ENCODE peak calls at places on chromosomes 2 and 18, in eight cellular contexts. Q, R, S, Y, P, K, T and U are unnamed samples.

GRCh38 chr2:106547104-106547503 is 59.9 kb downstream of the CD8B2 start:
- DNase-seq in Q (no peak), R (no peak), S (peak; percentile 40), Y (no peak), P (no peak), K (no peak), T (no peak), U (peak; percentile 26)

GRCh38 chr2:200462136-200462710 is 47.6 kb downstream of the KCTD18 start:
- DNase-seq in Q (no peak), R (no peak), S (no peak), Y (peak; percentile 62), P (no peak), K (no peak), T (no peak), U (no peak)

GRCh38 chr2:207768168-207768890 is 1.4 kb downstream of the FZD5 start:
- DNase-seq in Q (peak; percentile 80), R (no peak), S (peak; percentile 59), Y (peak; percentile 67), P (peak; percentile 61), K (peak; percentile 60), T (peak; percentile 38), U (peak; percentile 30)

GRCh38 chr2:30367232-30368070 is 79.6 kb upstream of the LCLAT1 start:
- DNase-seq in Q (no peak), R (no peak), S (no peak), Y (no peak), P (no peak), K (no peak), T (no peak), U (no peak)

GRCh38 chr2:46323671-46324207 is 26.5 kb downstream of the EPAS1 start:
- DNase-seq in Q (no peak), R (no peak), S (no peak), Y (no peak), P (no peak), K (no peak), T (no peak), U (no peak)

GRCh38 chr2:168686485-168687191 is 115.8 kb upstream of the NOSTRIN start:
- DNase-seq in Q (no peak), R (no peak), S (peak; percentile 52), Y (no peak), P (no peak), K (no peak), T (no peak), U (no peak)

GRCh38 chr2:200252661-200253067 is 53.8 kb upstream of the SPATS2L start:
- DNase-seq in Q (no peak), R (no peak), S (peak; percentile 75), Y (no peak), P (no peak), K (no peak), T (no peak), U (no peak)

GRCh38 chr2:7272180-7272579 is 355.0 kb downstream of the RNF144A start:
- DNase-seq in Q (no peak), R (no peak), S (peak; percentile 8), Y (no peak), P (no peak), K (no peak), T (no peak), U (no peak)

GRCh38 chr2:94997981-94998920 is 27.3 kb upstream of the MAL start:
- DNase-seq in Q (peak; percentile 40), R (no peak), S (no peak), Y (no peak), P (no peak), K (peak; percentile 59), T (no peak), U (no peak)

GRCh38 chr2:207937818-207938217 is 87.5 kb downstream of the PLEKHM3 start:
- DNase-seq in Q (no peak), R (no peak), S (peak; percentile 44), Y (no peak), P (no peak), K (no peak), T (no peak), U (no peak)

GRCh38 chr2:20052872-20053281 is 1.4 kb upstream of the LAPTM4A start:
- DNase-seq in Q (peak; percentile 33), R (no peak), S (peak; percentile 88), Y (peak; percentile 81), P (peak; percentile 79), K (peak; percentile 53), T (no peak), U (peak; percentile 66)

GRCh38 chr2:200288670-200289429 is 17.6 kb upstream of the SPATS2L start:
- DNase-seq in Q (peak; percentile 47), R (no peak), S (peak; percentile 54), Y (no peak), P (no peak), K (peak; percentile 45), T (no peak), U (no peak)

GRCh38 chr18:11074879-11075278 is 74.5 kb downstream of the PIEZO2 start:
- DNase-seq in Q (no peak), R (no peak), S (no peak), Y (no peak), P (no peak), K (no peak), T (no peak), U (no peak)

GRCh38 chr2:200483729-200484198 is 26.1 kb downstream of the KCTD18 start:
- DNase-seq in Q (peak; percentile 71), R (peak; percentile 32), S (peak; percentile 42), Y (peak; percentile 71), P (peak; percentile 77), K (no peak), T (no peak), U (no peak)

GRCh38 chr2:212752730-212753351 is 214.2 kb upstream of the ERBB4 start:
- DNase-seq in Q (no peak), R (no peak), S (no peak), Y (no peak), P (no peak), K (no peak), T (no peak), U (no peak)

GRCh38 chr2:85853499-85854165 is 35.2 kb downstream of the ST3GAL5 start:
- DNase-seq in Q (no peak), R (peak; percentile 69), S (no peak), Y (no peak), P (no peak), K (no peak), T (no peak), U (no peak)

DNA sequence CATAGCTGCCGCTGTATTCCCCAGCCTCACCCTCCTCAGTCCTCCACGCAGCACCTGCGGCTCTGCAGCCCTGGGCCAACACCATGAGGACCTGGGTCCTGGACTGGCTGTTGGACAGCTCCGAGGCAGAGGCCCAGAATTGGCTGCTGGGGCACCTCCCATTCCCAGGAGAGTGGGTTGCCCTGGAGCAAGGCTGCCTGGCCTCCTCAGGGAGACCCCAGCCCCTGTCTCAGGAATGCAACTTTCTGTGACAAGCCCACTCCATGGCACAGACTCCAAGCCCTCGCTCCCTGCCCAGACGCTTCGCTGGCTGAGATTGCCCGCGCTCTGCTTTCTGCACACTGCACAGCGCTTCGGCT is 33.0 kb downstream of the CYP26B1 start:
- DNase-seq in Q (no peak), R (no peak), S (no peak), Y (no peak), P (no peak), K (no peak), T (no peak), U (no peak)
- H3K27ac ChIP-seq in Q (no peak overlapping the region), R (no peak overlapping the region), S (no peak overlapping the region), Y (peak overlapping the region; percentile 66), P (no peak overlapping the region), K (no peak overlapping the region), T (no peak overlapping the region), U (no peak overlapping the region)

GRCh38 chr2:234291765-234292204 is 205.1 kb downstream of the ARL4C start:
- DNase-seq in Q (no peak), R (peak; percentile 83), S (peak; percentile 80), Y (peak; percentile 63), P (peak; percentile 75), K (no peak), T (peak; percentile 53), U (peak; percentile 46)

GRCh38 chr2:234288974-234289455 is 207.9 kb downstream of the ARL4C start:
- DNase-seq in Q (peak; percentile 74), R (peak; percentile 74), S (peak; percentile 63), Y (peak; percentile 70), P (peak; percentile 77), K (peak; percentile 62), T (peak; percentile 75), U (peak; percentile 51)

GRCh38 chr2:234289789-234290188 is 207.1 kb downstream of the ARL4C start:
- DNase-seq in Q (no peak), R (peak; percentile 66), S (peak; percentile 74), Y (peak; percentile 63), P (no peak), K (no peak), T (no peak), U (no peak)

GRCh38 chr2:234290196-234290595 is 206.7 kb downstream of the ARL4C start:
- DNase-seq in Q (no peak), R (no peak), S (no peak), Y (no peak), P (no peak), K (no peak), T (no peak), U (no peak)

DNA sequence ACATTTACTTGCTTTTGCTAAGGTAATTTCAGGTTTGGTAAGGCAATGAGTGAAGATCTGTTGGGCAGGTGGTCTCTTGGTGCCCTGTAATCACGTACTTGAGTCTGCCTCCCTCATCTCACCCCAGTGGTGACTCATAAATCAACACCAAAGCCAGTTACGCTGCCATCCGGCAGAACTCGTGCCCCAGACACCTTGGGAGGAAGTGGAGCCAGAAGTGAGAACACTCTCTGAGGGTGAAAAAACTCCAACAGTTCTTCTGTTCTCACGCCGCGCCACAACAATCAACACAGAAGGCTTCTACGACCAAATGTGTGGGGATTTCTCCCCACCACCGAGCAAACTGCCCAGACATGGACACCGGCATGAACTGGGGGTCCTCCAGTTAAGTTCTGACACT is 206.2 kb downstream of the ARL4C start:
- DNase-seq in Q (no peak), R (peak; percentile 93), S (no peak), Y (no peak), P (peak; percentile 60), K (no peak), T (peak; percentile 80), U (no peak)
- H3K4me1 ChIP-seq in Q (no peaks in the 10 kb centered on the region), R (peaks cover 93% of the 10 kb centered on the region), S (no peaks in the 10 kb centered on the region), Y (peaks cover 51% of the 10 kb centered on the region), P (peaks cover 59% of the 10 kb centered on the region), K (no peaks in the 10 kb centered on the region), T (peaks cover 28% of the 10 kb centered on the region), U (peaks cover 25% of the 10 kb centered on the region)

DNA sequence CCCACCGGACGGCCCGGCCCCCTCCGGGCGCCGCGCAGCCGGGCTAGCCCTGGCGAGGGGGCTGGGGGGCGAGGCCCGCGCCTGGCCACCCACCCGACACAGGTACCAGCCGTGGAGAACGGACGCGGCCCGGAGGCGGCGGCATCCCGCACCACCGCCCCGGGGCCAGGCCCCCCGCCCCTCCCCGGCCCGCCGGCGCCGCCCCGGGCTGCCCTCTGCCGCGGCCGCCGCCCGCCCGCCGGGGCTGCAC is 405 bp downstream of the SOS1 start:
- DNase-seq in Q (no peak), R (no peak), S (no peak), Y (no peak), P (no peak), K (no peak), T (no peak), U (no peak)
- TF ChIP-seq CTCF in Q (no peak), R (no peak), S (no peak), Y (no peak), P (no peak), K (no peak), T (no peak), U (no peak)

DNA sequence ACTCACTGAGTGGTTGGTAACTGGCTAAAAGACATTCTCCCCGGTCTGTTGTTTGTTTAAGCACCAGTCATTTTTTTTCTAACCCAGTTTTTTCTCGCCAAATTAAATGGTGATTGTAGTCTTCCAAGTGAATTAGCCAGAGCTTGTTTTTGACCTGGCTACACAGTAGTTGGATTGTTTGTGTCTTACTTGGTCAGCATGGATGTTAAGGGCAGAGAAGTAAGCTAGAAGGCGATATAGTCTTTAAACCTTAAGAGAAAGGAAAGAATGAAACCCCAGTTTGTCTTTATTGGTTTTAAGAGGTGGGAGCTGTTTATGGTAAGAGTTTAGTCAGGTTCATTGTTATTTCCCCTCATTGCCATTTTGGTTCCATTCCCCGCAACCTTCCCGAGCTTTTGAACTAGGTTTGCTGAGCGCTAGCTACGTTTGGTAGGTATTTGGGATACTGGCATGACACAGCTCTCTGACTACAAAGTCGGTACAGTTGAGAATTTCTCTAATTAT is 2.5 kb downstream of the MAP4K4 start:
- DNase-seq in Q (no peak), R (no peak), S (peak; percentile 42), Y (no peak), P (no peak), K (no peak), T (no peak), U (no peak)
- H3K27ac ChIP-seq in Q (peak overlapping the region; percentile 18), R (peak overlapping the region; percentile 80), S (no peak overlapping the region), Y (peak overlapping the region; percentile 50), P (peak overlapping the region; percentile 79), K (peak overlapping the region; percentile 74), T (peak overlapping the region; percentile 84), U (peak overlapping the region; percentile 95)